ENCODE peak calls at places on chromosomes 2 and 18, in ten cellular contexts. S is A549, Z is heart left ventricle, N is Peyer's patch, A is uterus, E is esophagus squamous epithelium, H is breast epithelium, B is transverse colon, M is sigmoid colon, W is tibial nerve. J is an unnamed sample. For H3K4me1, the result is how much of the 10 kb centered on the place peaks cover.

GRCh38 chr2:219949053-219949452 is 321.6 kb downstream of the SLC4A3 start:
- DNase-seq in H (no peak), A (no peak), B (no peak), Z (no peak), N (no peak), M (no peak), S (no peak), E (no peak), W (no peak), J (no peak)

GRCh38 chr2:178542569-178542968 is 62.3 kb downstream of the PLEKHA3 start:
- DNase-seq in A (no peak), M (no peak), N (no peak), W (no peak), H (no peak), S (no peak), E (no peak), Z (no peak), B (no peak), J (peak)

GRCh38 chr2:119230219-119230618 is 6.6 kb downstream of the STEAP3 start:
- DNase-seq in Z (no peak), W (no peak), M (no peak), H (no peak), E (no peak), B (no peak), S (no peak), N (no peak), A (no peak), J (no peak)

GRCh38 chr2:56314809-56315208 is 131.0 kb downstream of the CCDC85A start:
- DNase-seq in Z (no peak), B (no peak), A (no peak), E (no peak), N (no peak), M (no peak), W (no peak), H (no peak), S (no peak), J (no peak)

GRCh38 chr2:120510751-120511395 is 164.9 kb downstream of the INHBB start:
- DNase-seq in N (no peak), E (no peak), M (peak), H (no peak), B (no peak), W (no peak), S (no peak), Z (no peak), A (no peak), J (no peak)

GRCh38 chr18:47730795-47731194 is 199.7 kb downstream of the SMAD2 start:
- DNase-seq in B (no peak), S (no peak), H (no peak), Z (no peak), N (no peak), M (peak), W (no peak), A (no peak), E (no peak), J (no peak)

GRCh38 chr18:73101977-73102376 is 234.2 kb upstream of the NETO1 start:
- DNase-seq in S (no peak), B (no peak), H (no peak), E (no peak), M (no peak), N (no peak), W (no peak), A (no peak), Z (no peak), J (no peak)

GRCh38 chr2:174334781-174335604 is at the start of gene SP9:
- DNase-seq in E (no peak), S (peak), W (no peak), A (no peak), N (peak), Z (no peak), M (no peak), H (no peak), B (peak), J (no peak)

GRCh38 chr18:77207540-77207939 is 42.1 kb upstream of the GALR1 start:
- DNase-seq in M (peak), E (no peak), H (peak), N (no peak), B (peak), S (peak), A (peak), Z (peak), W (no peak), J (peak)

GRCh38 chr2:95025406-95026319 is at the start of gene MAL:
- DNase-seq in S (no peak), A (no peak), M (no peak), H (no peak), B (no peak), E (no peak), W (no peak), Z (peak), N (no peak), J (peak)

GRCh38 chr2:217714268-217714643 is 288.5 kb downstream of the TNS1 start:
- DNase-seq in S (no peak), W (peak), Z (peak), A (no peak), E (no peak), B (peak), H (peak), M (peak), N (no peak), J (no peak)

GRCh38 chr2:72824224-72824842 is 1.5 kb downstream of the EXOC6B start:
- DNase-seq in Z (no peak), S (no peak), H (no peak), N (no peak), W (no peak), M (no peak), E (no peak), A (no peak), B (no peak), J (no peak)

GRCh38 chr2:8684885-8685696 is 3.2 kb downstream of the ID2 start:
- DNase-seq in W (peak), B (peak), S (peak), Z (peak), N (peak), A (peak), M (peak), E (no peak), H (peak), J (peak)

GRCh38 chr18:59033361-59033760 is 106.3 kb upstream of the SEC11C start:
- DNase-seq in H (no peak), A (no peak), B (no peak), S (no peak), Z (no peak), E (no peak), W (no peak), N (no peak), M (no peak), J (no peak)

GRCh38 chr18:45588284-45588683 is 27.0 kb upstream of the SLC14A2 start:
- DNase-seq in Z (no peak), M (no peak), B (no peak), W (no peak), S (no peak), A (peak), H (no peak), E (no peak), N (no peak), J (no peak)

GRCh38 chr2:120253021-120253882 is 600 bp downstream of the RALB start:
- DNase-seq in E (peak), A (peak), N (peak), Z (peak), M (peak), S (peak), W (peak), B (peak), H (peak), J (peak)

GRCh38 chr18:45386256-45386655 is 229.0 kb upstream of the SLC14A2 start:
- DNase-seq in H (no peak), N (no peak), W (no peak), S (no peak), B (peak), A (peak), Z (no peak), M (no peak), E (no peak), J (peak)

GRCh38 chr2:69518836-69519235 is 81.6 kb upstream of the NFU1 start:
- DNase-seq in M (no peak), H (no peak), B (peak), E (no peak), W (peak), A (no peak), Z (no peak), N (no peak), S (no peak), J (no peak)

GRCh38 chr2:240573516-240574385 is 5.5 kb downstream of the RNPEPL1 start:
- DNase-seq in E (no peak), M (peak), B (no peak), S (no peak), W (no peak), Z (no peak), A (no peak), N (peak), H (no peak), J (no peak)

GRCh38 chr18:48699761-48700160 is 160.9 kb downstream of the CTIF start:
- DNase-seq in N (no peak), W (no peak), H (no peak), S (no peak), E (no peak), Z (no peak), B (no peak), M (no peak), A (no peak), J (no peak)

GRCh38 chr18:44654555-44654954 is 26.1 kb upstream of the SETBP1 start:
- DNase-seq in E (no peak), S (no peak), H (no peak), M (no peak), A (no peak), W (no peak), B (no peak), N (no peak), Z (no peak), J (no peak)

GRCh38 chr18:11147962-11148654 is 1.3 kb downstream of the PIEZO2 start:
- DNase-seq in B (no peak), S (no peak), H (no peak), N (no peak), A (no peak), Z (no peak), W (no peak), M (no peak), E (no peak), J (no peak)

GRCh38 chr2:97664636-97664970 is 759 bp upstream of the ACTR1B start:
- DNase-seq in H (no peak), E (no peak), M (no peak), B (peak), N (no peak), Z (no peak), S (no peak), A (no peak), W (no peak), J (no peak)

GRCh38 chr2:134250840-134251461 is 2.9 kb upstream of the MGAT5 start:
- DNase-seq in E (no peak), Z (no peak), A (no peak), S (no peak), W (no peak), N (no peak), H (no peak), M (no peak), B (no peak), J (no peak)

GRCh38 chr2:28896906-28897305 is 2.4 kb downstream of the WDR43 start:
- DNase-seq in A (no peak), B (no peak), E (no peak), W (no peak), M (no peak), H (no peak), S (peak), N (no peak), Z (no peak), J (no peak)

GRCh38 chr2:223062304-223062845 is 10.4 kb downstream of the KCNE4 start:
- DNase-seq in Z (no peak), N (no peak), H (no peak), B (no peak), E (no peak), A (no peak), M (no peak), S (no peak), W (no peak), J (no peak)

GRCh38 chr18:58639751-58640427 is 11.0 kb upstream of the ALPK2 start:
- DNase-seq in A (no peak), H (no peak), N (no peak), W (no peak), Z (no peak), M (no peak), E (no peak), B (no peak), S (no peak), J (no peak)

GRCh38 chr2:48249093-48249492 is 280.9 kb upstream of the STON1 start:
- DNase-seq in S (no peak), H (no peak), Z (no peak), A (no peak), W (no peak), E (no peak), M (no peak), N (no peak), B (no peak), J (no peak)

GRCh38 chr18:712401-713134 is at the start of gene ENOSF1:
- DNase-seq in W (peak), N (peak), M (peak), H (peak), A (peak), B (peak), S (peak), Z (peak), E (no peak), J (peak)
- TF ChIP-seq POLR2A in W (no peak), N (peak), M (no peak), H (peak), A (no peak), B (peak), S (peak), Z (no peak), E (peak), J (no peak)

DNA sequence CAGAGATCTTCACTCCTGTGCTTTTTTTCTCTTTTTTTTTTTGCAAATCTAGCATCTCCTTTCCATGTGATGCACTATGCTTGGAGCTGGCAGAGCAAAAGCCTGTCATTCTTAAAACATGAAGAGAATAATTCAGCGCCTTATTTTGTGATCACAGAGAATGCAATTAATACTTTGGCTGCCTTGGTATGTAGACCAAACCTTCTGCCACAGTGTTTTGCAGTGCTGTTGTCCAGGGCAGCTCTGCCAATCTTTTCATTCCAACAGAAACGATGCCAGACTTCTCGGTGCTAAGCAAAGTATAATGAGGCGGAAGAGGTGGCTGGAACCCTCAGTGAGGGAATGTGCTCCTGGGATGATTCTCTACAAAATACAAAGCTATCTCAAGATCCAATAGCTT is 25.6 kb downstream of the BCL2 start:
- DNase-seq in B (no peak), W (no peak), S (no peak), H (peak), E (no peak), N (no peak), Z (no peak), M (no peak), A (no peak), J (no peak)
- H3K4me1 ChIP-seq in B (under half), W (half or more), S (under half), H (under half), E (under half), N (under half), Z (half or more), M (under half), A (under half), J (under half)

GRCh38 chr2:126664234-126664633 is 8.3 kb downstream of the GYPC start:
- DNase-seq in N (no peak), W (no peak), B (peak), A (no peak), M (no peak), E (no peak), H (no peak), Z (no peak), S (no peak), J (no peak)
- TF ChIP-seq POLR2A in N (no peak), W (no peak), B (no peak), A (no peak), M (no peak), E (no peak), H (no peak), Z (no peak), S (no peak), J (no peak)

GRCh38 chr2:183014005-183014404 is 24.3 kb downstream of the NCKAP1 start:
- DNase-seq in S (no peak), W (no peak), Z (no peak), M (no peak), E (no peak), N (no peak), B (no peak), H (no peak), A (no peak), J (no peak)
- H3K4me1 ChIP-seq in S (under half), W (half or more), Z (half or more), M (half or more), E (under half), N (under half), B (under half), H (under half), A (under half), J (under half)

GRCh38 chr2:65231892-65232477 is 4.4 kb downstream of the ACTR2 start:
- DNase-seq in N (no peak), B (no peak), W (no peak), E (no peak), H (no peak), Z (no peak), A (no peak), M (no peak), S (no peak), J (no peak)

GRCh38 chr2:65231121-65231520 is 3.5 kb downstream of the ACTR2 start:
- DNase-seq in H (no peak), A (no peak), M (no peak), S (no peak), E (no peak), B (no peak), W (no peak), N (no peak), Z (no peak), J (no peak)

GRCh38 chr2:65227471-65228248 is at the start of gene ACTR2:
- DNase-seq in H (peak), A (peak), W (peak), M (peak), S (peak), N (peak), B (peak), Z (peak), E (peak), J (peak)

GRCh38 chr2:65228249-65228750 is 669 bp downstream of the ACTR2 start:
- DNase-seq in H (no peak), S (no peak), M (no peak), A (no peak), E (no peak), W (no peak), N (no peak), B (no peak), Z (no peak), J (no peak)

GRCh38 chr2:65227035-65227470 is 578 bp upstream of the ACTR2 start:
- DNase-seq in E (no peak), W (no peak), S (no peak), H (no peak), B (peak), N (no peak), M (no peak), A (no peak), Z (no peak), J (no peak)
- TF ChIP-seq POLR2A in E (no peak), W (no peak), S (no peak), H (no peak), B (no peak), N (no peak), M (no peak), A (no peak), Z (no peak), J (no peak)

DNA sequence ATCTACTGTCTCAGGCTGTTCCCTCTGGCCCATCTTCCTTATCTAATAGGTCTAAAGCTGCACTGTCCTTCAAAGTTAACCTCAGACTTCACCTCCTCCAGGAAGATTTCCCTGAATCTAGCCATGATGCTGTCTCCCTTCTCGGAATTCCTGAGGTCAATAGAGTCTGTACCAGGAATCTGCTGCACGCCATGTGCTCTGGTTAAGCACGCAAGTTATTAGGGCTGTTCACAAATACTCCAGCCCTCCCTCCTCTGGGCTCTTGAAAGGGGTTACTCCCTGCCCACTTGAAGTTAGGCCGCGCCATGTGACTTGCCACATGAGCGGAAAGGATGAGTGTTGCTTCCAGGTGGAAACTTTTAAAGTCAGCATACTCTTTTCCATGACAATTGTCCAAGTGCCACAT is 43.6 kb downstream of the MCFD2 start:
- DNase-seq in M (peak), H (no peak), B (no peak), W (no peak), E (no peak), S (no peak), N (no peak), A (no peak), Z (no peak), J (peak)
- H3K4me1 ChIP-seq in M (half or more), H (under half), B (under half), W (under half), E (under half), S (under half), N (under half), A (under half), Z (half or more), J (under half)

GRCh38 chr2:188245230-188245629 is 46.4 kb upstream of the GULP1 start:
- DNase-seq in E (no peak), N (no peak), H (no peak), S (no peak), A (no peak), M (no peak), W (no peak), Z (no peak), B (no peak), J (no peak)

GRCh38 chr2:188248513-188248912 is 43.2 kb upstream of the GULP1 start:
- DNase-seq in N (no peak), M (no peak), A (no peak), Z (no peak), B (no peak), W (no peak), E (no peak), S (no peak), H (no peak), J (no peak)

GRCh38 chr2:188238386-188238785 is 53.3 kb upstream of the GULP1 start:
- DNase-seq in E (no peak), S (no peak), W (no peak), N (no peak), M (no peak), A (no peak), H (no peak), B (no peak), Z (no peak), J (no peak)

GRCh38 chr2:188243381-188243780 is 48.3 kb upstream of the GULP1 start:
- DNase-seq in N (no peak), Z (no peak), H (no peak), A (no peak), B (no peak), E (no peak), S (no peak), W (no peak), M (no peak), J (no peak)

GRCh38 chr2:188244383-188244782 is 47.3 kb upstream of the GULP1 start:
- DNase-seq in N (no peak), W (no peak), E (no peak), Z (no peak), S (peak), B (no peak), M (no peak), H (no peak), A (no peak), J (no peak)
- TF ChIP-seq POLR2A in N (no peak), W (no peak), E (no peak), Z (no peak), S (no peak), B (no peak), M (no peak), H (no peak), A (no peak), J (no peak)

GRCh38 chr18:63152096-63152495 is 167.5 kb downstream of the BCL2 start:
- DNase-seq in M (no peak), H (no peak), E (no peak), S (no peak), B (no peak), A (no peak), W (no peak), N (no peak), Z (no peak), J (no peak)
- H3K4me1 ChIP-seq in M (under half), H (under half), E (under half), S (under half), B (under half), A (under half), W (half or more), N (under half), Z (under half), J (under half)

GRCh38 chr2:144519934-144520717 is at the start of gene ZEB2:
- DNase-seq in N (no peak), B (peak), M (peak), W (no peak), S (peak), H (peak), A (peak), Z (peak), E (no peak), J (no peak)
- TF ChIP-seq POLR2A in N (no peak), B (peak), M (no peak), W (peak), S (no peak), H (peak), A (no peak), Z (no peak), E (peak), J (no peak)

GRCh38 chr18:51193621-51194287 is 3.7 kb downstream of the MEX3C start:
- DNase-seq in W (no peak), M (no peak), S (no peak), B (no peak), N (no peak), H (no peak), A (no peak), E (no peak), Z (no peak), J (no peak)

GRCh38 chr18:51191139-51191717 is 6.3 kb downstream of the MEX3C start:
- DNase-seq in H (no peak), E (no peak), Z (no peak), S (no peak), M (no peak), B (no peak), A (no peak), W (no peak), N (no peak), J (no peak)

GRCh38 chr18:51190000-51190399 is 7.5 kb downstream of the MEX3C start:
- DNase-seq in M (no peak), S (no peak), Z (no peak), A (no peak), E (no peak), W (no peak), B (no peak), N (no peak), H (no peak), J (no peak)

GRCh38 chr18:51194604-51195003 is 2.9 kb downstream of the MEX3C start:
- DNase-seq in Z (no peak), S (no peak), A (no peak), H (no peak), N (no peak), W (no peak), B (no peak), E (no peak), M (no peak), J (no peak)

DNA sequence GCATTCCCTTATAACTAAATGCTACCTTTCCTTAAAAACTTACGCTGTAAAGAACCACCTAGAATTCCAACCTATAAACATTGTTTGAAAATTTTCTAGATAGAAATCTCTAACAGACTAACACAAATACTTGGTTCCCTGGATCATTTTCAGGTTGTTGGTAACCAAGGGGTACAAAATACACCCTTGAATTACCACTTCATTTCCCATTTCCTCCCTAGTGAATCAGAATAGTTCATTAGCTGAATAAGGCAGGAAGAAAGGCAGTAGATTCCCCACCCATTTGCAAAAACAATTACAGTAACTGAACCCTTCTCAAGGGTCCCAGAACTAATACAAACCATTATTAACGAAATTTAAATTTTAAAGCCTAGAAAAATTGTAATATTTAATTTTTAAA is 5.5 kb downstream of the MEX3C start:
- DNase-seq in Z (no peak), E (no peak), N (no peak), S (no peak), W (no peak), B (no peak), M (no peak), H (no peak), A (no peak), J (no peak)
- H3K4me1 ChIP-seq in Z (half or more), E (under half), N (under half), S (under half), W (half or more), B (under half), M (half or more), H (under half), A (under half), J (under half)